ENCODE peak calls at places on chromosomes 11 and 22, in seven cellular contexts. One of them, this sample, is unnamed. For H3K4me1, the result is how much of the 10 kb centered on the place peaks cover.

GRCh38 chr11:1988667-1989317 is 8.8 kb downstream of the H19 start:
- DNase-seq in mesendoderm: peak
- DNase-seq in fibroblast of lung: no peak
- DNase-seq in colonic mucosa: no peak
- DNase-seq in neuronal stem cell: no peak
- DNase-seq in H1: no peak
- DNase-seq in K562: no peak
- DNase-seq in this sample: no peak

GRCh38 chr11:66467756-66468155 is 1.1 kb downstream of the PELI3 start:
- DNase-seq in neuronal stem cell: peak
- DNase-seq in K562: no peak
- DNase-seq in fibroblast of lung: no peak
- DNase-seq in colonic mucosa: peak
- DNase-seq in H1: no peak
- DNase-seq in mesendoderm: peak
- DNase-seq in this sample: peak

GRCh38 chr11:122275513-122275912 is 159.5 kb upstream of the BLID start:
- DNase-seq in H1: no peak
- DNase-seq in colonic mucosa: no peak
- DNase-seq in mesendoderm: no peak
- DNase-seq in neuronal stem cell: no peak
- DNase-seq in K562: no peak
- DNase-seq in fibroblast of lung: peak
- DNase-seq in this sample: peak

GRCh38 chr11:103863497-103863896 is 172.9 kb upstream of the DDI1 start:
- DNase-seq in neuronal stem cell: no peak
- DNase-seq in fibroblast of lung: peak
- DNase-seq in H1: no peak
- DNase-seq in mesendoderm: no peak
- DNase-seq in colonic mucosa: no peak
- DNase-seq in K562: no peak
- DNase-seq in this sample: peak

GRCh38 chr22:41256898-41257260 is 16.1 kb upstream of the CHADL start:
- DNase-seq in mesendoderm: peak
- DNase-seq in neuronal stem cell: no peak
- DNase-seq in K562: no peak
- DNase-seq in H1: no peak
- DNase-seq in fibroblast of lung: peak
- DNase-seq in colonic mucosa: no peak
- DNase-seq in this sample: no peak

GRCh38 chr11:124538019-124538418 is 5.4 kb downstream of the OR8B12 start:
- DNase-seq in fibroblast of lung: peak
- DNase-seq in mesendoderm: peak
- DNase-seq in K562: peak
- DNase-seq in H1: no peak
- DNase-seq in neuronal stem cell: no peak
- DNase-seq in colonic mucosa: no peak
- DNase-seq in this sample: peak

GRCh38 chr22:40057652-40058051 is 62.9 kb downstream of the FAM83F start:
- DNase-seq in H1: no peak
- DNase-seq in mesendoderm: no peak
- DNase-seq in colonic mucosa: no peak
- DNase-seq in fibroblast of lung: no peak
- DNase-seq in neuronal stem cell: no peak
- DNase-seq in K562: no peak
- DNase-seq in this sample: no peak

GRCh38 chr11:68979931-68980775 is 633 bp downstream of the MRGPRD start:
- DNase-seq in mesendoderm: no peak
- DNase-seq in colonic mucosa: no peak
- DNase-seq in H1: no peak
- DNase-seq in fibroblast of lung: no peak
- DNase-seq in neuronal stem cell: no peak
- DNase-seq in K562: no peak
- DNase-seq in this sample: no peak

GRCh38 chr11:9071694-9072093 is 19.7 kb downstream of the SCUBE2 start:
- DNase-seq in fibroblast of lung: no peak
- DNase-seq in H1: no peak
- DNase-seq in neuronal stem cell: no peak
- DNase-seq in mesendoderm: no peak
- DNase-seq in colonic mucosa: no peak
- DNase-seq in K562: no peak
- DNase-seq in this sample: no peak

GRCh38 chr11:101894505-101894904 is 20.3 kb upstream of the CEP126 start:
- DNase-seq in colonic mucosa: no peak
- DNase-seq in K562: no peak
- DNase-seq in neuronal stem cell: no peak
- DNase-seq in H1: no peak
- DNase-seq in mesendoderm: no peak
- DNase-seq in fibroblast of lung: no peak
- DNase-seq in this sample: no peak

GRCh38 chr11:28289444-28289843 is 181.3 kb downstream of the METTL15 start:
- DNase-seq in colonic mucosa: no peak
- DNase-seq in H1: no peak
- DNase-seq in K562: no peak
- DNase-seq in mesendoderm: peak
- DNase-seq in fibroblast of lung: peak
- DNase-seq in neuronal stem cell: no peak
- DNase-seq in this sample: peak

GRCh38 chr22:19878461-19879247 is 24.0 kb upstream of the GNB1L start:
- DNase-seq in neuronal stem cell: no peak
- DNase-seq in H1: no peak
- DNase-seq in fibroblast of lung: no peak
- DNase-seq in K562: no peak
- DNase-seq in colonic mucosa: no peak
- DNase-seq in mesendoderm: no peak
- DNase-seq in this sample: peak

GRCh38 chr11:66268210-66268952 is at the start of gene RAB1B:
- DNase-seq in mesendoderm: peak
- DNase-seq in colonic mucosa: peak
- DNase-seq in fibroblast of lung: peak
- DNase-seq in H1: peak
- DNase-seq in neuronal stem cell: peak
- DNase-seq in K562: peak
- DNase-seq in this sample: peak

GRCh38 chr22:21948824-21949568 is 3.7 kb downstream of the PPM1F start:
- DNase-seq in neuronal stem cell: no peak
- DNase-seq in fibroblast of lung: no peak
- DNase-seq in mesendoderm: no peak
- DNase-seq in K562: no peak
- DNase-seq in H1: no peak
- DNase-seq in colonic mucosa: no peak
- DNase-seq in this sample: no peak

GRCh38 chr22:21946262-21946925 is 6.3 kb downstream of the PPM1F start:
- DNase-seq in neuronal stem cell: no peak
- DNase-seq in fibroblast of lung: no peak
- DNase-seq in colonic mucosa: no peak
- DNase-seq in K562: no peak
- DNase-seq in mesendoderm: no peak
- DNase-seq in H1: no peak
- DNase-seq in this sample: no peak

GRCh38 chr22:21945453-21946261 is 7.0 kb downstream of the PPM1F start:
- DNase-seq in colonic mucosa: no peak
- DNase-seq in mesendoderm: no peak
- DNase-seq in neuronal stem cell: no peak
- DNase-seq in K562: no peak
- DNase-seq in fibroblast of lung: no peak
- DNase-seq in H1: no peak
- DNase-seq in this sample: no peak

GRCh38 chr22:21948390-21948789 is 4.3 kb downstream of the PPM1F start:
- DNase-seq in fibroblast of lung: no peak
- DNase-seq in neuronal stem cell: no peak
- DNase-seq in mesendoderm: no peak
- DNase-seq in colonic mucosa: no peak
- DNase-seq in K562: no peak
- DNase-seq in H1: no peak
- DNase-seq in this sample: no peak

GRCh38 chr22:21947040-21948014 is 5.3 kb downstream of the PPM1F start:
- DNase-seq in H1: no peak
- DNase-seq in K562: peak
- DNase-seq in neuronal stem cell: peak
- DNase-seq in fibroblast of lung: peak
- DNase-seq in mesendoderm: peak
- DNase-seq in colonic mucosa: no peak
- DNase-seq in this sample: peak
- H3K9ac ChIP-seq in H1: no peak
- H3K9ac ChIP-seq in K562: peak
- H3K9ac ChIP-seq in neuronal stem cell: peak
- H3K9ac ChIP-seq in fibroblast of lung: no peak
- H3K9ac ChIP-seq in mesendoderm: peak
- H3K9ac ChIP-seq in colonic mucosa: no peak
- H3K9ac ChIP-seq in this sample: peak

DNA sequence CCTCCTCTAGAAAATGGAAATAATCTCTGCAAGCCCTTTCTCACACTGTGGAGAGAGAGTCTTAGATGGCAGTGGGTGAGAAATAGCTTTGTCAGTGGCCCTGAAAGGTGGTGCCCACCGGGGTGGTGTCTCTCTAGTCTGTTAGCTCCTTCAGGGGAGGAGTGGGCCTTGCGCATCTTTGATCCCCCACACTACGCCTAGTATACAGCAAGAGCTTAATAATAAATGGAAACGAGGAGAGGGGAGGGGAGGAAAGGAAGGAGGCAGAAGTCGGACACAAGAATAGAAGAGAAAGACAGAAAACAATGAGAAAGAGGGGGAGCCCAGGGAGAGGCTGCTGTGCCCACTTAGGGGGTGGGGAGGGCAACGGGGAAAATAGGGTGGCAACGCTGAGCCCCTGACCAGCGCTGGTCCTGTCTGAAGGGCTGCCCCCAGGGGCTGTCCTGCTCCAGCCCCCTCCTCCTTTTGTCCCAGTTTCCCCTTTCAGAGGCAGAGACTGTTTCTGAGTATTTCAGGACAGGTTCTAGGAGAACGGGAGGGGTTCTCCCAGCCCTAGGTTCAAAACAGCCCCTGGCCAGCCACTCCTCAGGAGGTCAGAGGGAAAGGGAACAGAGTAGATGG is 1.2 kb downstream of the ARRB1 start:
- DNase-seq in neuronal stem cell: no peak
- DNase-seq in K562: no peak
- DNase-seq in mesendoderm: no peak
- DNase-seq in colonic mucosa: no peak
- DNase-seq in fibroblast of lung: no peak
- DNase-seq in H1: no peak
- DNase-seq in this sample: no peak
- H3K4me1 ChIP-seq in neuronal stem cell: under half
- H3K4me1 ChIP-seq in K562: under half
- H3K4me1 ChIP-seq in mesendoderm: under half
- H3K4me1 ChIP-seq in colonic mucosa: under half
- H3K4me1 ChIP-seq in fibroblast of lung: under half
- H3K4me1 ChIP-seq in H1: under half
- H3K4me1 ChIP-seq in this sample: under half

DNA sequence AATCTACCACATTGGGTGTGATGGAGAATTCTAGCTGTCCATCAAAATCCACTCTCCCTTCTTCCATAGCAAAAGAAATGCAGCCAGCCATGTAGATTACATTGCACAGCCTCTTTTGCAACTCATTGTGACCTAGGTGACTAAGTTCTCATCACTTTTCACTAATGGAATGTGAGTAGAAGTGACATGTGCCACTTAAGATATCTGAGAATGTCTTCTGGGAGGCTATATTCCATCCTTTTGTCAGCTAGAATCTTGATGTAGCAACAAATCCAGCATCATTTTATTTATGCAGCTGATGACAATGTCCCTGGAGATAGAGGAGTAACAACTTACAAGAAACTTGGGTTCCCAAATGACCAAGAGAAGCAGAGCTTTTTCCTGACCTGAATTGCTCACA is 61.5 kb upstream of the API5 start:
- DNase-seq in H1: no peak
- DNase-seq in mesendoderm: no peak
- DNase-seq in fibroblast of lung: no peak
- DNase-seq in colonic mucosa: no peak
- DNase-seq in neuronal stem cell: no peak
- DNase-seq in K562: no peak
- DNase-seq in this sample: no peak
- H3K9ac ChIP-seq in H1: no peak
- H3K9ac ChIP-seq in mesendoderm: no peak
- H3K9ac ChIP-seq in fibroblast of lung: no peak
- H3K9ac ChIP-seq in colonic mucosa: no peak
- H3K9ac ChIP-seq in neuronal stem cell: no peak
- H3K9ac ChIP-seq in K562: no peak
- H3K9ac ChIP-seq in this sample: no peak

GRCh38 chr11:19737575-19737974 is 24.9 kb downstream of the NAV2 start:
- DNase-seq in mesendoderm: no peak
- DNase-seq in colonic mucosa: no peak
- DNase-seq in neuronal stem cell: no peak
- DNase-seq in H1: no peak
- DNase-seq in K562: no peak
- DNase-seq in fibroblast of lung: no peak
- DNase-seq in this sample: no peak

GRCh38 chr11:19738124-19738523 is 25.5 kb downstream of the NAV2 start:
- DNase-seq in K562: no peak
- DNase-seq in neuronal stem cell: no peak
- DNase-seq in mesendoderm: no peak
- DNase-seq in H1: no peak
- DNase-seq in colonic mucosa: no peak
- DNase-seq in fibroblast of lung: no peak
- DNase-seq in this sample: no peak

GRCh38 chr11:19734171-19734570 is 21.5 kb downstream of the NAV2 start:
- DNase-seq in H1: no peak
- DNase-seq in mesendoderm: no peak
- DNase-seq in neuronal stem cell: no peak
- DNase-seq in K562: no peak
- DNase-seq in colonic mucosa: no peak
- DNase-seq in fibroblast of lung: no peak
- DNase-seq in this sample: peak

GRCh38 chr11:19735512-19735911 is 22.9 kb downstream of the NAV2 start:
- DNase-seq in neuronal stem cell: no peak
- DNase-seq in mesendoderm: no peak
- DNase-seq in colonic mucosa: no peak
- DNase-seq in fibroblast of lung: peak
- DNase-seq in K562: no peak
- DNase-seq in H1: no peak
- DNase-seq in this sample: peak

DNA sequence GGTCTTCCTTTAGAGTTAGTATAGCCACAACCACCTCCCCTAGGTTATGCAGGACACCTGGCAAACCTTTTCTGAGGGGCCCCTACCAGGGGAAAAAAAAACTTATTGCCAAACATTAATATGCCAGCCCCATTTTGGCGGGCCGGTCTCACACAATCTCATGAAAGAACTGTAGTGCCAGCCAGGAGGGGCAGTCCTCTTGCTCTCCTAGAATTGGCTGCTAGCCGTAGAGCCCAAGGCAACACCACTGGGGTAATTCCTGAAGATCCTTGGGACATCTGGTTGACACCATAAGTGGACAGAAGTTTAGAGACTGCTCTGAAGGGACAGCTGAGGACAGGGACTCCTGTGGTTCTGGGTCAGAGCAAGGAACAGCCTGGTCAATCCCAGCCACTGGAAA is 24.2 kb downstream of the NAV2 start:
- DNase-seq in K562: no peak
- DNase-seq in colonic mucosa: no peak
- DNase-seq in mesendoderm: no peak
- DNase-seq in H1: no peak
- DNase-seq in neuronal stem cell: no peak
- DNase-seq in fibroblast of lung: no peak
- DNase-seq in this sample: no peak
- H3K4me1 ChIP-seq in K562: under half
- H3K4me1 ChIP-seq in colonic mucosa: under half
- H3K4me1 ChIP-seq in mesendoderm: under half
- H3K4me1 ChIP-seq in H1: under half
- H3K4me1 ChIP-seq in neuronal stem cell: under half
- H3K4me1 ChIP-seq in fibroblast of lung: under half
- H3K4me1 ChIP-seq in this sample: under half

This sample was measured in GM23248.